ENCODE peak calls at places on chromosomes 11 and 22, in six cellular contexts. One of them, this sample, is unnamed.

GRCh38 chr11:43712676-43713075 is 32.1 kb downstream of the HSD17B12 start:
- DNase-seq in stimulated activated naive CD4-positive, alpha-beta T cell: no peak
- DNase-seq in GM04504: no peak
- DNase-seq in EH: peak; percentile 36
- DNase-seq in IMR-90: peak; percentile 89
- DNase-seq in CD8-positive, alpha-beta T cell: no peak
- DNase-seq in this sample: peak; percentile 16

GRCh38 chr22:32800158-32800557 is 1.3 kb upstream of the TIMP3 start:
- DNase-seq in GM04504: no peak
- DNase-seq in CD8-positive, alpha-beta T cell: no peak
- DNase-seq in stimulated activated naive CD4-positive, alpha-beta T cell: no peak
- DNase-seq in IMR-90: no peak
- DNase-seq in EH: no peak
- DNase-seq in this sample: no peak

GRCh38 chr11:86904001-86904400 is 51.2 kb downstream of the FZD4 start:
- DNase-seq in GM04504: no peak
- DNase-seq in EH: no peak
- DNase-seq in CD8-positive, alpha-beta T cell: no peak
- DNase-seq in stimulated activated naive CD4-positive, alpha-beta T cell: no peak
- DNase-seq in IMR-90: no peak
- DNase-seq in this sample: no peak

GRCh38 chr22:27474711-27475547 is 326.6 kb downstream of the MN1 start:
- DNase-seq in EH: peak; percentile 95
- DNase-seq in stimulated activated naive CD4-positive, alpha-beta T cell: no peak
- DNase-seq in GM04504: peak; percentile 76
- DNase-seq in CD8-positive, alpha-beta T cell: no peak
- DNase-seq in IMR-90: peak; percentile 94
- DNase-seq in this sample: peak; percentile 91

GRCh38 chr11:120682866-120683265 is 171.3 kb downstream of the GRIK4 start:
- DNase-seq in IMR-90: peak; percentile 82
- DNase-seq in stimulated activated naive CD4-positive, alpha-beta T cell: no peak
- DNase-seq in EH: peak; percentile 36
- DNase-seq in GM04504: peak; percentile 41
- DNase-seq in CD8-positive, alpha-beta T cell: no peak
- DNase-seq in this sample: peak; percentile 44

GRCh38 chr22:50293441-50294318 is 13.8 kb downstream of the PLXNB2 start:
- DNase-seq in CD8-positive, alpha-beta T cell: no peak
- DNase-seq in GM04504: peak; percentile 46
- DNase-seq in EH: peak; percentile 92
- DNase-seq in IMR-90: peak; percentile 60
- DNase-seq in stimulated activated naive CD4-positive, alpha-beta T cell: no peak
- DNase-seq in this sample: peak; percentile 33

GRCh38 chr22:26547426-26547825 is 35.2 kb upstream of the TFIP11 start:
- DNase-seq in EH: no peak
- DNase-seq in GM04504: no peak
- DNase-seq in stimulated activated naive CD4-positive, alpha-beta T cell: no peak
- DNase-seq in IMR-90: peak; percentile 11
- DNase-seq in CD8-positive, alpha-beta T cell: no peak
- DNase-seq in this sample: no peak

GRCh38 chr11:16193897-16194381 is 162.4 kb downstream of the SOX6 start:
- DNase-seq in CD8-positive, alpha-beta T cell: no peak
- DNase-seq in stimulated activated naive CD4-positive, alpha-beta T cell: no peak
- DNase-seq in GM04504: no peak
- DNase-seq in IMR-90: peak; percentile 11
- DNase-seq in EH: no peak
- DNase-seq in this sample: no peak

GRCh38 chr11:32597914-32598313 is 14.3 kb downstream of the EIF3M start:
- DNase-seq in CD8-positive, alpha-beta T cell: no peak
- DNase-seq in GM04504: no peak
- DNase-seq in EH: no peak
- DNase-seq in stimulated activated naive CD4-positive, alpha-beta T cell: no peak
- DNase-seq in IMR-90: no peak
- DNase-seq in this sample: no peak

GRCh38 chr11:26820739-26821138 is 98.9 kb upstream of the SLC5A12 start:
- DNase-seq in EH: peak; percentile 89
- DNase-seq in CD8-positive, alpha-beta T cell: no peak
- DNase-seq in stimulated activated naive CD4-positive, alpha-beta T cell: no peak
- DNase-seq in GM04504: peak; percentile 90
- DNase-seq in IMR-90: peak; percentile 66
- DNase-seq in this sample: peak; percentile 86

GRCh38 chr22:42321908-42322561 is 51.6 kb upstream of the TCF20 start:
- DNase-seq in EH: no peak
- DNase-seq in CD8-positive, alpha-beta T cell: no peak
- DNase-seq in stimulated activated naive CD4-positive, alpha-beta T cell: no peak
- DNase-seq in GM04504: no peak
- DNase-seq in IMR-90: no peak
- DNase-seq in this sample: no peak

GRCh38 chr22:36911887-36912661 is 1.4 kb upstream of the CSF2RB start:
- DNase-seq in EH: peak; percentile 57
- DNase-seq in CD8-positive, alpha-beta T cell: no peak
- DNase-seq in IMR-90: no peak
- DNase-seq in stimulated activated naive CD4-positive, alpha-beta T cell: no peak
- DNase-seq in GM04504: no peak
- DNase-seq in this sample: no peak